ENCODE peak calls at places on chromosomes 16 and 17, in nine cellular contexts. One of them, this sample, is unnamed.

GRCh38 chr16:26316683-26317464 is 625.1 kb downstream of the HS3ST4 start:
- DNase-seq in IMR-90: no peak
- DNase-seq in testis: no peak
- DNase-seq in endodermal cell: peak
- DNase-seq in RWPE2: no peak
- DNase-seq in choroid plexus epithelial cell: no peak
- DNase-seq in neural progenitor cell: peak
- DNase-seq in lower lobe of right lung: no peak
- DNase-seq in K562: peak
- DNase-seq in this sample: no peak

GRCh38 chr16:58119509-58119845 is 9.7 kb downstream of the CFAP20 start:
- DNase-seq in IMR-90: no peak
- DNase-seq in testis: peak
- DNase-seq in endodermal cell: no peak
- DNase-seq in RWPE2: no peak
- DNase-seq in choroid plexus epithelial cell: no peak
- DNase-seq in neural progenitor cell: no peak
- DNase-seq in lower lobe of right lung: no peak
- DNase-seq in K562: no peak
- DNase-seq in this sample: no peak

GRCh38 chr16:71698491-71698890 is 26.0 kb downstream of the PHLPP2 start:
- DNase-seq in IMR-90: no peak
- DNase-seq in testis: no peak
- DNase-seq in endodermal cell: no peak
- DNase-seq in RWPE2: no peak
- DNase-seq in choroid plexus epithelial cell: no peak
- DNase-seq in neural progenitor cell: no peak
- DNase-seq in lower lobe of right lung: no peak
- DNase-seq in K562: no peak
- DNase-seq in this sample: no peak

GRCh38 chr17:58398574-58399266 is 18.6 kb downstream of the RNF43 start:
- DNase-seq in IMR-90: no peak
- DNase-seq in testis: no peak
- DNase-seq in endodermal cell: no peak
- DNase-seq in RWPE2: no peak
- DNase-seq in choroid plexus epithelial cell: no peak
- DNase-seq in neural progenitor cell: no peak
- DNase-seq in lower lobe of right lung: no peak
- DNase-seq in K562: no peak
- DNase-seq in this sample: no peak

GRCh38 chr16:75616541-75617010 is 6.5 kb downstream of the ADAT1 start:
- DNase-seq in IMR-90: no peak
- DNase-seq in testis: no peak
- DNase-seq in endodermal cell: no peak
- DNase-seq in RWPE2: no peak
- DNase-seq in choroid plexus epithelial cell: no peak
- DNase-seq in neural progenitor cell: no peak
- DNase-seq in lower lobe of right lung: no peak
- DNase-seq in K562: no peak
- DNase-seq in this sample: no peak

GRCh38 chr17:42107597-42108576 is 4.6 kb downstream of the DHX58 start:
- DNase-seq in IMR-90: peak
- DNase-seq in testis: peak
- DNase-seq in endodermal cell: peak
- DNase-seq in RWPE2: no peak
- DNase-seq in choroid plexus epithelial cell: peak
- DNase-seq in neural progenitor cell: peak
- DNase-seq in lower lobe of right lung: peak
- DNase-seq in K562: peak
- DNase-seq in this sample: peak

GRCh38 chr17:20184977-20185619 is 175.9 kb downstream of the SPECC1 start:
- DNase-seq in IMR-90: no peak
- DNase-seq in testis: no peak
- DNase-seq in endodermal cell: peak
- DNase-seq in RWPE2: no peak
- DNase-seq in choroid plexus epithelial cell: no peak
- DNase-seq in neural progenitor cell: no peak
- DNase-seq in lower lobe of right lung: no peak
- DNase-seq in K562: peak
- DNase-seq in this sample: no peak

GRCh38 chr16:23124315-23124714 is 24.9 kb downstream of the USP31 start:
- DNase-seq in IMR-90: peak
- DNase-seq in testis: no peak
- DNase-seq in endodermal cell: no peak
- DNase-seq in RWPE2: no peak
- DNase-seq in choroid plexus epithelial cell: peak
- DNase-seq in neural progenitor cell: no peak
- DNase-seq in lower lobe of right lung: no peak
- DNase-seq in K562: no peak
- DNase-seq in this sample: peak

GRCh38 chr16:67243481-67243880 is 3.8 kb downstream of the FHOD1 start:
- DNase-seq in IMR-90: no peak
- DNase-seq in testis: no peak
- DNase-seq in endodermal cell: no peak
- DNase-seq in RWPE2: no peak
- DNase-seq in choroid plexus epithelial cell: no peak
- DNase-seq in neural progenitor cell: no peak
- DNase-seq in lower lobe of right lung: peak
- DNase-seq in K562: no peak
- DNase-seq in this sample: no peak

GRCh38 chr16:67246081-67246944 is 968 bp downstream of the FHOD1 start:
- DNase-seq in IMR-90: peak
- DNase-seq in testis: peak
- DNase-seq in endodermal cell: peak
- DNase-seq in RWPE2: peak
- DNase-seq in choroid plexus epithelial cell: peak
- DNase-seq in neural progenitor cell: peak
- DNase-seq in lower lobe of right lung: peak
- DNase-seq in K562: peak
- DNase-seq in this sample: peak

GRCh38 chr16:67245674-67246080 is 1.6 kb downstream of the FHOD1 start:
- DNase-seq in IMR-90: no peak
- DNase-seq in testis: no peak
- DNase-seq in endodermal cell: no peak
- DNase-seq in RWPE2: no peak
- DNase-seq in choroid plexus epithelial cell: no peak
- DNase-seq in neural progenitor cell: no peak
- DNase-seq in lower lobe of right lung: no peak
- DNase-seq in K562: no peak
- DNase-seq in this sample: no peak

GRCh38 chr16:67245189-67245585 is 2.1 kb downstream of the FHOD1 start:
- DNase-seq in IMR-90: no peak
- DNase-seq in testis: no peak
- DNase-seq in endodermal cell: no peak
- DNase-seq in RWPE2: no peak
- DNase-seq in choroid plexus epithelial cell: no peak
- DNase-seq in neural progenitor cell: no peak
- DNase-seq in lower lobe of right lung: peak
- DNase-seq in K562: no peak
- DNase-seq in this sample: no peak

DNA sequence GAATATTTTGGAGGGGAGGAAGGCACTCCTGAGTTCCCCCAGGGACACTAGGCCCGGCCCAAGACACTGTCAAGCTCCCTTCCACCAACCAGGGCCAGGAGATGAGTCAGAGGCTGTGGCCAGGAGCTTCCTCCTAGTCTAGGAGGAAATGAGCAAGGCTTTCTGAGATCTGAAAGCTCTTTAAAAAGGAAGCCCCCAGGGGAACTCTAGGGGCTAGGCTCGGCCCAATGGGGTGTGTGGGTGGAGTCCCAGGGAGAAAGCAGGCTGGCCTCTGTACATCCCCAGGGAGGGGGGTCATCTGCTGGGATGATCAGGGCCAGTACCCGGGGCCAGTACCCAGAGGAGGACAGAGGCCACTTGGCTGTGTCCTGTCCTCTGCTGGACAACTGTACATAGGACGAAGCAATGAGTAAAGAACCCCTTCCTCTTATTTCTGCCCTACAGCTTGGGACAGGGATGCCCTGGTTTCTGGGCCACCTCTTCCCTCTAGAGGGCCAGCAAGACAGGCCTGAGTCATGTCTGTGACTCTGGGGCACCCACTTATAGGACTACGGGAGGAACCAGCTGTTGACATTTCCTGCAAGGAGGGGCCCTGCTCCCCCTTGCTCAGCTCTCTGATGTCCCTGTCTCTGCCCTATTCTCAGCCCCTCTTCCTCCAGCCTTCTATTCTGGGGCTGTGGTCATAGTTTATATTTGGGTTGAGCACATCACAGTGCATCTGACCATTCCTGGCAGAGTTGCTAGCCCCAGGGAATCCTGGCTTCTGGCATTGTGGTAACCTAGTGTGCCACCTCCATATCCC is 2.7 kb downstream of the FHOD1 start:
- DNase-seq in IMR-90: peak
- DNase-seq in testis: peak
- DNase-seq in endodermal cell: no peak
- DNase-seq in RWPE2: peak
- DNase-seq in choroid plexus epithelial cell: peak
- DNase-seq in neural progenitor cell: no peak
- DNase-seq in lower lobe of right lung: peak
- DNase-seq in K562: peak
- DNase-seq in this sample: peak
- H3K4me3 ChIP-seq in IMR-90: no peak
- H3K4me3 ChIP-seq in testis: no peak
- H3K4me3 ChIP-seq in endodermal cell: peak
- H3K4me3 ChIP-seq in RWPE2: no peak
- H3K4me3 ChIP-seq in choroid plexus epithelial cell: peak
- H3K4me3 ChIP-seq in neural progenitor cell: no peak
- H3K4me3 ChIP-seq in lower lobe of right lung: peak
- H3K4me3 ChIP-seq in K562: peak
- H3K4me3 ChIP-seq in this sample: peak

DNA sequence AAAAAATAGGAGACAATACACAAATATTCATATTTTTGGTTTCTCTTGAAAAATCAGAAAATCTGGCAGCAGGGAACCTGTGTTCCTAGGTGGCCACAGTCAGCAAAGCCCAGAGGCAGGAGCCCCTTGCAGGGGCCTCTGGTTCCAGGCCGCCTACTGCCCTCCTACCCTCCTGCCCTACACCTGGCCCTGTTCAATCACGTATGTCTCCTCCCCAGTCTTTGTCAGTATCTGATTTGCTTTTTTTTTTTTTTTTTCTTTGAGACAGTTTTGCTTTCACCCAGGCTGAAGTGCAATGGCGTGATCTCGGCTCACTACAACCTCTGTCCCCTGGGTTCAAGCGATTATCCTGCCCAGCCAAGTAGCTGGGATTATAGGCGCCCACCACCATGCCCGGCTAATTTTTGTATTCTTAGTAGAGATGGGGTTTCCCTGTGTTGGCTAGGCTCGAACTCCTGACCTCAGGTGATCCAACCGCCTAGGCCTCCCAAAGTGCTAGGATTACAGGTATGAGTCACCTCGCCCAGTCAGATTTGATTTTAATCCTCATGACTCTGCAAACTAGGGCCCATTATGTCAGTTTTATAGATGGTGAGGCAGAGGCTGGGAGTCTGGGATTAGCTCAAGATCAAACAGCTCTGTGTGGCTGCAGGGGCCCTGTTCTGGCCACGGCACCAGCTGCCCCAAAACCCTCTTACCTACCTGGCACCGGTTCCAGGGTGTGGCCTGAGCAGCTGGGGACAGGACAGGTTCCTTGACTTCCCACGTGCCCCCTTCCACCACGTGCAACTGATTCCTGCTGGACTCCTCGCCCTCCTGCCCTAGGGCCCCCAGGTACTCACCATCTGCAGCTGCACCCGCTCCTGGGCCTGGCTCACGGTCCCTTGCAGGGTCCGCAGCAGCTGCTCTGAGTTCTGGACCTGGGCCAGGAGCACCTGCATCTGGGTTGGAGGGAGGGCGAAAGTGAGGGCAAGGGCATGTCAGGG is 14.7 kb downstream of the RABEP2 start:
- DNase-seq in IMR-90: peak
- DNase-seq in testis: no peak
- DNase-seq in endodermal cell: no peak
- DNase-seq in RWPE2: no peak
- DNase-seq in choroid plexus epithelial cell: no peak
- DNase-seq in neural progenitor cell: no peak
- DNase-seq in lower lobe of right lung: no peak
- DNase-seq in K562: no peak
- DNase-seq in this sample: no peak
- H3K4me3 ChIP-seq in IMR-90: no peak
- H3K4me3 ChIP-seq in testis: no peak
- H3K4me3 ChIP-seq in endodermal cell: no peak
- H3K4me3 ChIP-seq in RWPE2: no peak
- H3K4me3 ChIP-seq in choroid plexus epithelial cell: no peak
- H3K4me3 ChIP-seq in neural progenitor cell: no peak
- H3K4me3 ChIP-seq in lower lobe of right lung: no peak
- H3K4me3 ChIP-seq in K562: no peak
- H3K4me3 ChIP-seq in this sample: no peak

DNA sequence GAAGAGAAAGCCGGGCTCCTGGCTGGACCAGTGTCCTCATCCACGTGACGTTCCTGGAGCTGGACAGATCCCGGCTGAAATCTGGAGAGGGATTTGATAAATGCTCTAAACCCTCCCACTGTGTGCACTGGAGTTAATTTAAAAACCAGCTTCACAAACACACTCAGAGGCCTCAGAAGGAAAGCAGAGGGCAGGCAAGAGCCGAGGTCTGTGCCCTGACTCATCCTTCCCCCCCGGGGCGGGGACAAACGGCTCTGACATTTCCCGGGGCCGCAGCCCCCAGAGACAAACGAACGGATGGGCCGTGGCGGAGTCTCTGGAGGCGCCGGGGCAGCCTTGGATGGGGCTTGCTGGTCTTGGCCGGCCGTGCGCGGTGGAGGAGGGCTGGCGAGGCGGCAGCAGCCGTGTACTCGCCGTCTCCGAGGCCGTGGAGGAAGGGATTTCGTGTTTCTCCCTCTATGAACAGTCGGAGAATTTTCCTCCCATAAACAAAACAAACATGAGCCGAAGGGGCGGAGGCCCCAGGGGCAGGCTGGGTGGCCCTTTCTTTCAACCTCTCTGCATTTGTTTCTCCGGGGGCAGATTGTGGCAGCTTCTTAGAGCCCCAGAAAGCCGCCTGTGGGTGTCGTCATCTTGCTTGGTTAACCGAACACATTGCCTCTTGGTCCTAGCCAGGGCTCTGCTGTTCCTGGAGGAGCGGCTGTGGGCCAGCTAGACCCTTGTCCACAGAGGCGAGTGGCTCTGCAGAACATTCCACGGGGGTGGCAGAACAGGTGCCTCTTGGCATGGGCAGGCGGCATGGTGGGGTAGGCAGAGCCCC is 94.3 kb downstream of the NTN1 start:
- DNase-seq in IMR-90: peak
- DNase-seq in testis: peak
- DNase-seq in endodermal cell: peak
- DNase-seq in RWPE2: no peak
- DNase-seq in choroid plexus epithelial cell: peak
- DNase-seq in neural progenitor cell: peak
- DNase-seq in lower lobe of right lung: no peak
- DNase-seq in K562: peak
- DNase-seq in this sample: no peak
- H3K4me3 ChIP-seq in IMR-90: no peak
- H3K4me3 ChIP-seq in testis: no peak
- H3K4me3 ChIP-seq in endodermal cell: no peak
- H3K4me3 ChIP-seq in RWPE2: no peak
- H3K4me3 ChIP-seq in choroid plexus epithelial cell: peak
- H3K4me3 ChIP-seq in neural progenitor cell: peak
- H3K4me3 ChIP-seq in lower lobe of right lung: peak
- H3K4me3 ChIP-seq in K562: no peak
- H3K4me3 ChIP-seq in this sample: no peak

GRCh38 chr16:85326794-85327181 is 214.5 kb upstream of the CIBAR2 start:
- DNase-seq in IMR-90: no peak
- DNase-seq in testis: no peak
- DNase-seq in endodermal cell: peak
- DNase-seq in RWPE2: no peak
- DNase-seq in choroid plexus epithelial cell: no peak
- DNase-seq in neural progenitor cell: no peak
- DNase-seq in lower lobe of right lung: no peak
- DNase-seq in K562: no peak
- DNase-seq in this sample: peak

GRCh38 chr16:85326113-85326793 is 214.0 kb upstream of the CIBAR2 start:
- DNase-seq in IMR-90: peak
- DNase-seq in testis: no peak
- DNase-seq in endodermal cell: no peak
- DNase-seq in RWPE2: no peak
- DNase-seq in choroid plexus epithelial cell: peak
- DNase-seq in neural progenitor cell: no peak
- DNase-seq in lower lobe of right lung: no peak
- DNase-seq in K562: no peak
- DNase-seq in this sample: no peak

GRCh38 chr16:85323230-85323960 is 211.1 kb upstream of the CIBAR2 start:
- DNase-seq in IMR-90: no peak
- DNase-seq in testis: no peak
- DNase-seq in endodermal cell: no peak
- DNase-seq in RWPE2: no peak
- DNase-seq in choroid plexus epithelial cell: no peak
- DNase-seq in neural progenitor cell: no peak
- DNase-seq in lower lobe of right lung: no peak
- DNase-seq in K562: no peak
- DNase-seq in this sample: no peak

GRCh38 chr16:85323961-85324253 is 211.6 kb upstream of the CIBAR2 start:
- DNase-seq in IMR-90: no peak
- DNase-seq in testis: no peak
- DNase-seq in endodermal cell: no peak
- DNase-seq in RWPE2: no peak
- DNase-seq in choroid plexus epithelial cell: no peak
- DNase-seq in neural progenitor cell: no peak
- DNase-seq in lower lobe of right lung: no peak
- DNase-seq in K562: no peak
- DNase-seq in this sample: no peak

DNA sequence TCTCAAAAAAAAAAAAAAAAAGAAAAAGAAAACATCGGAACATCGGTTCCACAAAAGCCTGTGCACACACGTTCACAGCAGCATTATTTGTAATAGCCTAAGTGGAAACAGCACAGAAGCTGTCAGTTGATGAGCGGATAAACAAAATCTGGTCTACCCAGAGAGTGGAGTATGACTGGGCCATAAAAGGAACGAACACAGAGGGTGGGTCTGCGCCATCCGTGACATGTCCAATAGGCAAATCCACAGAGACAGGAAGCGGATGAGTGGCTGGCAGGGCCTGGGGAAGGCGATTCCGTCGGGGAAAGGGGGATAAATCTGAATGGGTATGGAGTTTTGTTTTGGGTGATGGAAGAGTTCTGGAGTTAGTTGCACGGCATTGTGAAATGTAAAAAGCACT is 212.2 kb upstream of the CIBAR2 start:
- DNase-seq in IMR-90: no peak
- DNase-seq in testis: no peak
- DNase-seq in endodermal cell: no peak
- DNase-seq in RWPE2: no peak
- DNase-seq in choroid plexus epithelial cell: no peak
- DNase-seq in neural progenitor cell: no peak
- DNase-seq in lower lobe of right lung: no peak
- DNase-seq in K562: no peak
- DNase-seq in this sample: no peak
- H3K4me3 ChIP-seq in IMR-90: no peak
- H3K4me3 ChIP-seq in testis: no peak
- H3K4me3 ChIP-seq in endodermal cell: no peak
- H3K4me3 ChIP-seq in RWPE2: no peak
- H3K4me3 ChIP-seq in choroid plexus epithelial cell: no peak
- H3K4me3 ChIP-seq in neural progenitor cell: no peak
- H3K4me3 ChIP-seq in lower lobe of right lung: no peak
- H3K4me3 ChIP-seq in K562: no peak
- H3K4me3 ChIP-seq in this sample: no peak

This sample was measured in Karpas-422.